ENCODE peak calls at places on chromosomes 4 and X, in six cellular contexts. N, U, Y, K, A and L are unnamed samples.

GRCh38 chr4:41912546-41912945 is 22.7 kb upstream of the TMEM33 start:
- DNase-seq in N (no peak), U (no peak), Y (no peak), K (no peak), A (no peak), L (no peak)

GRCh38 chr4:25448379-25449109 is 71.5 kb downstream of the ANAPC4 start:
- DNase-seq in N (no peak), U (peak), Y (no peak), K (peak), A (peak), L (no peak)

GRCh38 chrX:120486786-120487185 is 17.7 kb upstream of the LAMP2 start:
- DNase-seq in N (no peak), U (no peak), Y (no peak), K (no peak), A (no peak), L (no peak)

GRCh38 chr4:81106150-81106549 is 75.6 kb downstream of the BMP3 start:
- DNase-seq in N (no peak), U (no peak), Y (no peak), K (no peak), A (no peak), L (no peak)

GRCh38 chr4:7224878-7225533 is 32.7 kb downstream of the SORCS2 start:
- DNase-seq in N (no peak), U (no peak), Y (no peak), K (no peak), A (no peak), L (no peak)

GRCh38 chrX:135484636-135485289 is 35.7 kb upstream of the INTS6L start:
- DNase-seq in N (no peak), U (no peak), Y (no peak), K (peak), A (no peak), L (no peak)

GRCh38 chr4:150402968-150403367 is 179.0 kb upstream of the MAB21L2 start:
- DNase-seq in N (no peak), U (peak), Y (peak), K (no peak), A (no peak), L (peak)

GRCh38 chr4:47705326-47705981 is 132.4 kb downstream of the CORIN start:
- DNase-seq in N (no peak), U (no peak), Y (no peak), K (no peak), A (no peak), L (no peak)

GRCh38 chr4:6668391-6668790 is 25.3 kb upstream of the S100P start:
- DNase-seq in N (no peak), U (no peak), Y (no peak), K (no peak), A (no peak), L (no peak)

GRCh38 chrX:129798888-129799287 is 19.1 kb downstream of the SASH3 start:
- DNase-seq in N (no peak), U (no peak), Y (no peak), K (no peak), A (no peak), L (no peak)

GRCh38 chr4:13524504-13525243 is 19.6 kb downstream of the NKX3-2 start:
- DNase-seq in N (no peak), U (no peak), Y (no peak), K (no peak), A (no peak), L (no peak)

GRCh38 chrX:110941906-110942305 is 146.3 kb upstream of the CHRDL1 start:
- DNase-seq in N (no peak), U (no peak), Y (no peak), K (no peak), A (no peak), L (no peak)

GRCh38 chrX:32289356-32289755 is 922.0 kb downstream of the DMD start:
- DNase-seq in N (no peak), U (no peak), Y (no peak), K (no peak), A (no peak), L (no peak)

GRCh38 chr4:24089831-24090531 is 200.1 kb upstream of the PPARGC1A start:
- DNase-seq in N (no peak), U (no peak), Y (no peak), K (no peak), A (no peak), L (no peak)

GRCh38 chr4:112128452-112128851 is 16.8 kb upstream of the FAM241A start:
- DNase-seq in N (no peak), U (no peak), Y (no peak), K (no peak), A (no peak), L (no peak)

GRCh38 chrX:145843196-145843595 is 25.6 kb downstream of the SLITRK2 start:
- DNase-seq in N (peak), U (no peak), Y (no peak), K (no peak), A (no peak), L (no peak)

GRCh38 chrX:24498975-24499374 is 33.9 kb downstream of the PDK3 start:
- DNase-seq in N (no peak), U (no peak), Y (no peak), K (no peak), A (no peak), L (no peak)

GRCh38 chr4:136864580-136865185 is 667.6 kb downstream of the PCDH18 start:
- DNase-seq in N (peak), U (no peak), Y (peak), K (peak), A (no peak), L (peak)

GRCh38 chr4:154719087-154719486 is 24.7 kb upstream of the LRAT start:
- DNase-seq in N (no peak), U (no peak), Y (no peak), K (no peak), A (no peak), L (no peak)

GRCh38 chr4:17580969-17581368 is 4.0 kb downstream of the LAP3 start:
- DNase-seq in N (no peak), U (no peak), Y (no peak), K (no peak), A (no peak), L (no peak)

GRCh38 chr4:153205757-153206156 is 1.5 kb downstream of the TRIM2 start:
- DNase-seq in N (no peak), U (no peak), Y (peak), K (no peak), A (peak), L (peak)

GRCh38 chr4:7384929-7385890 is 49.5 kb downstream of the PSAPL1 start:
- DNase-seq in N (no peak), U (peak), Y (no peak), K (no peak), A (peak), L (no peak)

GRCh38 chr4:108540536-108540935 is 79.8 kb upstream of the RPL34 start:
- DNase-seq in N (no peak), U (no peak), Y (no peak), K (no peak), A (no peak), L (no peak)

GRCh38 chrX:2485460-2485753 is 15.4 kb downstream of the DHRSX start:
- DNase-seq in N (no peak), U (no peak), Y (no peak), K (no peak), A (no peak), L (no peak)

GRCh38 chr4:120056249-120056648 is 10.4 kb downstream of the MAD2L1 start:
- DNase-seq in N (no peak), U (no peak), Y (no peak), K (no peak), A (no peak), L (no peak)
- TF ChIP-seq CTCF in N (peak), U (peak), Y (no peak), K (peak), A (no peak), L (no peak)

GRCh38 chr4:134906404-134907023 is 704.9 kb upstream of the PABPC4L start:
- DNase-seq in N (peak), U (no peak), Y (no peak), K (no peak), A (peak), L (no peak)
- TF ChIP-seq CTCF in N (peak), U (peak), Y (peak), K (peak), A (peak), L (no peak)

GRCh38 chr4:133921280-133922195 is 280.1 kb downstream of the PABPC4L start:
- DNase-seq in N (no peak), U (no peak), Y (no peak), K (no peak), A (no peak), L (no peak)
- TF ChIP-seq CTCF in N (no peak), U (no peak), Y (no peak), K (peak), A (no peak), L (no peak)

GRCh38 chr4:88327669-88328068 is 43.3 kb upstream of the PPM1K start:
- DNase-seq in N (no peak), U (no peak), Y (no peak), K (no peak), A (no peak), L (no peak)
- TF ChIP-seq CTCF in N (no peak), U (no peak), Y (no peak), K (no peak), A (no peak), L (no peak)

GRCh38 chrX:51487960-51488267 is 8.5 kb downstream of the NUDT11 start:
- DNase-seq in N (no peak), U (no peak), Y (no peak), K (no peak), A (no peak), L (no peak)
- TF ChIP-seq CTCF in N (no peak), U (no peak), Y (no peak), K (no peak), A (no peak), L (no peak)

GRCh38 chr4:76987685-76988084 is 38.1 kb downstream of the SEPTIN11 start:
- DNase-seq in N (no peak), U (no peak), Y (no peak), K (no peak), A (no peak), L (no peak)
- TF ChIP-seq CTCF in N (no peak), U (no peak), Y (no peak), K (peak), A (no peak), L (no peak)

GRCh38 chrX:48852857-48853256 is 17.4 kb upstream of the PCSK1N start:
- DNase-seq in N (no peak), U (no peak), Y (no peak), K (no peak), A (no peak), L (no peak)

DNA sequence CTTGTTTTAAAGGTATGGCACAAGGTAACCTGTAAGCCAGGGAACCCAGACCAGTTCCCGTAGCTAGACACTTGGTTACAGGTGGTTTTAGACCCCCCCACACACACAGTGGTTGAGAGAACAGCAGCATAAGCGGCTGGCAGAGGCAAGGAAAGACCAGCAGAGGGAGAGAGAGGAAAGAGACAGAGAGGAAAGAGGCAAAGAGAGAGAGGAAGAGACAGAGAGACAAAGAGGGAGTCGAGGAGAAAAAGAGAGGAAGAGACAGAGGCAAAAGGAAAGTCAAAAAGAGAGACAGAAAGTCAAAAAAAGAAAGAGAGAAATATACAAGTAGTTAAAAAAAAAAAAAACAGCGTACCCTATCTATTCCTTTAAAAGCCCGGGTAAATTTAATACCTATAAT is 19.5 kb upstream of the PCSK1N start:
- DNase-seq in N (no peak), U (no peak), Y (no peak), K (no peak), A (no peak), L (no peak)
- TF ChIP-seq CTCF in N (no peak), U (no peak), Y (no peak), K (peak), A (peak), L (no peak)

DNA sequence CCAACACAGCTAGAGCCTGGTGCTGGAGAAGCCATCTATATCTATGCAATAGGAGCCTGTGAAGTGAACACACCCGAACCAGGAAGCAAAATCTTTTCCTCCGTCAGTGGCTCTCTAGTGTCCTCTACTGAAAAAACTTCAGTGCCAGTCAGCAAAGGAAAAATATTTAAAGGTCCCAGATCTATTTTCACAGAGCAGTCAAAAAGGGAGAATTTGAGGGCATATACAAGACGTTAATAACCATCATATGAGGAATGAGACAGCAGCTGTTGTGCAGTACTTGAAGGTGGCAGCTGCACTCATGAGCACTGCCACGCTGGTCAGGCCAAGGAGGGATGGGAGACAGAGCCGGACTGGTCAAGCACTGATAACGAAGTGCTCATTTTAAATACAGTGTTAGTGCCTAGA is 14.4 kb downstream of the MCUB start:
- DNase-seq in N (no peak), U (no peak), Y (no peak), K (no peak), A (no peak), L (peak)
- TF ChIP-seq CTCF in N (no peak), U (no peak), Y (peak), K (no peak), A (peak), L (peak)

DNA sequence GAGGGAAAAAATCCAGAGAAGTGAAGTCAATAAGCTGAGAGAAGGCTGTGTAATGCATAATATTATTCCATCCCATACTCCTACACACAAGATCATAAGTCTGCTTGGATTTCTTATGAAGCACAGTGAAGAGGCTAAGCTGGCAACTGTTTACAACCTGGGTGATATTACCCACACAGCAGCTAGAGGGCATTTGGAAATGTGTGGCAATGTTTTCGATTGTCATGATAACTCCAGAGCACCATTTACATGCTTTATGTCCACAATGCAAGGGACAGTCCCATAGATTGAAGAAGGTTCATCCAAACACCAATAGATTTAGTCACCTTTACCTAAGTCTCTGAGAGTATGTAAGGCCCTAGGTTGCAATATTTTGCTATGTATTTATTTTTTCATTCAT is 412.2 kb downstream of the PPP3CA start:
- DNase-seq in N (no peak), U (no peak), Y (no peak), K (no peak), A (no peak), L (no peak)
- TF ChIP-seq CTCF in N (peak), U (no peak), Y (peak), K (peak), A (peak), L (no peak)

DNA sequence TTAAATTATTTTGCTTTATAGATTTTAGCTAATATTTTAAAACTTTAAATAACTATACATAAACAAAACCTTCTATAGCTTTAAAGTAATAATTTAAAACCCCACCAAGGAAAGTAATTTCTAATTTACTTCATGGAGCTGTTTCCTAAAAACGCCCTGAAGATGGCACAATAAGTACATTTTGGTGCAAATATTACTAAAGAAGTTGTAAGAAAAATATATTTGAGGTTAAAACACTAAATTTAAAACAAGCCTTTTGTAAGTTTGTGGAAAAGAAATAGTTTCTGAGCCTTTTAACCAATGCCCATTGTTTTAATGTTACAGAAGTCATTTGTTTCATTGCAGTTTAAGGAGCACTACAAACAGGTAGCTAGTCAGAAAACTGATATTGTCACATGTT is 137.4 kb upstream of the AGA start:
- DNase-seq in N (no peak), U (no peak), Y (no peak), K (no peak), A (no peak), L (no peak)
- TF ChIP-seq CTCF in N (no peak), U (no peak), Y (no peak), K (peak), A (peak), L (no peak)